ENCODE peak calls at places on chromosomes 3 and 15, in six cellular contexts. Y is DND-41, X is fibroblast of lung, E is HCT116, H is cardiac muscle cell, V is prostate gland. B is an unnamed sample.

GRCh38 chr3:148794357-148794756 is 33.3 kb upstream of the CPB1 start:
- DNase-seq in Y (no peak), X (no peak), E (no peak), H (no peak), V (no peak), B (no peak)

GRCh38 chr15:67968564-67969440 is 85.3 kb upstream of the PIAS1 start:
- DNase-seq in Y (no peak), X (no peak), E (no peak), H (no peak), V (no peak), B (no peak)

GRCh38 chr3:66068255-66068654 is 29.5 kb upstream of the MAGI1 start:
- DNase-seq in Y (no peak), X (no peak), E (no peak), H (no peak), V (no peak), B (no peak)

GRCh38 chr3:9770276-9770812 is 597 bp upstream of the CAMK1 start:
- DNase-seq in Y (no peak), X (no peak), E (no peak), H (no peak), V (peak), B (no peak)

GRCh38 chr15:36970522-36970921 is 129.8 kb downstream of the MEIS2 start:
- DNase-seq in Y (no peak), X (no peak), E (no peak), H (no peak), V (no peak), B (no peak)

GRCh38 chr3:187406927-187407326 is 38.7 kb downstream of the RTP4 start:
- DNase-seq in Y (no peak), X (peak), E (no peak), H (no peak), V (no peak), B (no peak)

GRCh38 chr15:56794150-56794922 is 61.0 kb upstream of the ZNF280D start:
- DNase-seq in Y (no peak), X (peak), E (no peak), H (no peak), V (no peak), B (no peak)

GRCh38 chr3:129890891-129891290 is 2.6 kb downstream of the TMCC1 start:
- DNase-seq in Y (no peak), X (no peak), E (no peak), H (no peak), V (no peak), B (no peak)

GRCh38 chr3:29215948-29216347 is 64.9 kb upstream of the RBMS3 start:
- DNase-seq in Y (no peak), X (peak), E (no peak), H (no peak), V (no peak), B (no peak)

GRCh38 chr3:106399208-106399607 is 530.4 kb upstream of the CBLB start:
- DNase-seq in Y (no peak), X (peak), E (no peak), H (no peak), V (no peak), B (no peak)

GRCh38 chr3:139491027-139491700 is 14.8 kb upstream of the RBP2 start:
- DNase-seq in Y (no peak), X (no peak), E (no peak), H (no peak), V (no peak), B (no peak)

GRCh38 chr15:92693922-92694331 is 38.4 kb upstream of the FAM174B start:
- DNase-seq in Y (no peak), X (peak), E (peak), H (peak), V (no peak), B (peak)

GRCh38 chr15:40307421-40308165 is at the start of gene PLCB2:
- DNase-seq in Y (peak), X (no peak), E (no peak), H (no peak), V (no peak), B (peak)

GRCh38 chr3:183688869-183689268 is 8.7 kb upstream of the YEATS2 start:
- DNase-seq in Y (no peak), X (no peak), E (no peak), H (no peak), V (peak), B (no peak)

GRCh38 chr3:71581451-71581980 is 2.0 kb downstream of the FOXP1 start:
- DNase-seq in Y (peak), X (peak), E (no peak), H (peak), V (peak), B (peak)

GRCh38 chr15:78979456-78980320 is 34.8 kb upstream of the CTSH start:
- DNase-seq in Y (peak), X (peak), E (peak), H (peak), V (peak), B (peak)

GRCh38 chr3:183094711-183095110 is 4.6 kb downstream of the MCCC1 start:
- DNase-seq in Y (no peak), X (no peak), E (no peak), H (no peak), V (peak), B (no peak)

GRCh38 chr3:45064512-45065372 is 38.6 kb downstream of the CLEC3B start:
- DNase-seq in Y (peak), X (peak), E (peak), H (no peak), V (no peak), B (peak)

GRCh38 chr3:37227870-37228549 is 53.6 kb upstream of the LRRFIP2 start:
- DNase-seq in Y (peak), X (no peak), E (no peak), H (no peak), V (peak), B (no peak)

GRCh38 chr3:126216416-126216815 is 36.0 kb upstream of the ALDH1L1 start:
- DNase-seq in Y (no peak), X (peak), E (no peak), H (no peak), V (no peak), B (no peak)

GRCh38 chr15:99731336-99732267 is 1.6 kb downstream of the LYSMD4 start:
- DNase-seq in Y (no peak), X (no peak), E (no peak), H (no peak), V (peak), B (no peak)

GRCh38 chr3:194711913-194712312 is 26.2 kb downstream of the FAM43A start:
- DNase-seq in Y (no peak), X (peak), E (peak), H (peak), V (no peak), B (no peak)

GRCh38 chr3:72629191-72629611 is 219.0 kb downstream of the SHQ1 start:
- DNase-seq in Y (no peak), X (peak), E (no peak), H (no peak), V (no peak), B (peak)

GRCh38 chr15:101172421-101173097 is 79.3 kb downstream of the CHSY1 start:
- DNase-seq in Y (peak), X (no peak), E (no peak), H (no peak), V (no peak), B (no peak)

GRCh38 chr3:117018622-117019021 is 309.0 kb downstream of the TUSC7 start:
- DNase-seq in Y (no peak), X (no peak), E (no peak), H (no peak), V (no peak), B (no peak)

GRCh38 chr3:45010718-45011355 is 15.3 kb upstream of the CLEC3B start:
- DNase-seq in Y (no peak), X (peak), E (no peak), H (no peak), V (no peak), B (no peak)

GRCh38 chr15:59294961-59295741 is 77.5 kb downstream of the MYO1E start:
- DNase-seq in Y (no peak), X (peak), E (peak), H (no peak), V (no peak), B (no peak)

GRCh38 chr15:78211189-78211921 is 23.0 kb downstream of the ACSBG1 start:
- DNase-seq in Y (no peak), X (no peak), E (no peak), H (no peak), V (no peak), B (no peak)

GRCh38 chr3:175869398-175869797 is 1010.3 kb downstream of the NAALADL2 start:
- DNase-seq in Y (no peak), X (no peak), E (no peak), H (no peak), V (no peak), B (no peak)

GRCh38 chr3:21779909-21780308 is 28.9 kb upstream of the ZNF385D start:
- DNase-seq in Y (no peak), X (peak), E (no peak), H (no peak), V (no peak), B (no peak)

GRCh38 chr15:73389539-73389938 is 20.8 kb upstream of the HCN4 start:
- DNase-seq in Y (no peak), X (no peak), E (no peak), H (peak), V (no peak), B (no peak)

GRCh38 chr3:194049394-194049793 is 86.6 kb upstream of the HES1 start:
- DNase-seq in Y (no peak), X (no peak), E (no peak), H (no peak), V (no peak), B (no peak)

GRCh38 chr15:67843571-67844387 is 3.9 kb upstream of the RNU6-1 start:
- DNase-seq in Y (no peak), X (peak), E (no peak), H (peak), V (no peak), B (no peak)

GRCh38 chr3:120170223-120170622 is 76.0 kb upstream of the GSK3B start:
- DNase-seq in Y (no peak), X (peak), E (peak), H (no peak), V (no peak), B (no peak)

GRCh38 chr3:120173056-120173675 is 78.9 kb upstream of the GSK3B start:
- DNase-seq in Y (no peak), X (no peak), E (no peak), H (no peak), V (no peak), B (no peak)

GRCh38 chr3:120171134-120171863 is 77.1 kb upstream of the GSK3B start:
- DNase-seq in Y (no peak), X (peak), E (no peak), H (no peak), V (no peak), B (no peak)

GRCh38 chr3:120169407-120169806 is 75.2 kb upstream of the GSK3B start:
- DNase-seq in Y (no peak), X (no peak), E (no peak), H (no peak), V (no peak), B (no peak)

DNA sequence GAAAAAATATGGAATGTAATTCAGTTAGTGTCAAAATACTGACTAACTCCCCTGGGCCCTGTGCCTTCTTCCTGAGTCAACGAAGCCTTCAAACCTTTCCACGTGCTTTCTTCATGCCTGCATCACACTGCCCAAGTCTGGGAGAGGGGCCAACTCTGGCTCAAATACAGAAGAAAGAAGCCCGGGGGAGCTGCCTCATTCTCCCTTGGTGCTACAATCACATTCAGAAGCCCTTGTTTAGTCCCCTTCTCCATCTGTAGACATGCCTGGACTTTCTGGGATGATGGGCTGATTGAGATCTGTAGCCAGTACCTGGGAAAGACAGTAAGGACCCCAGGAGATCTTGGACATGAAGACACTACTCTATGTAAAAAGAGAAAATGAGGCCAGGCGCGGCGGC is 77.8 kb upstream of the GSK3B start:
- DNase-seq in Y (no peak), X (peak), E (no peak), H (no peak), V (no peak), B (no peak)
- H3K27ac ChIP-seq in Y (no peak), X (no peak), E (no peak), H (no peak), V (no peak), B (no peak)

GRCh38 chr3:63976862-63977180 is 46.5 kb downstream of the PSMD6 start:
- DNase-seq in Y (no peak), X (no peak), E (no peak), H (no peak), V (no peak), B (no peak)

GRCh38 chr3:63976166-63976861 is 47.0 kb downstream of the PSMD6 start:
- DNase-seq in Y (no peak), X (peak), E (no peak), H (no peak), V (no peak), B (peak)

GRCh38 chr3:63974451-63974850 is 48.8 kb downstream of the PSMD6 start:
- DNase-seq in Y (no peak), X (no peak), E (no peak), H (no peak), V (no peak), B (peak)

GRCh38 chr3:63977893-63978292 is 45.4 kb downstream of the PSMD6 start:
- DNase-seq in Y (no peak), X (no peak), E (no peak), H (no peak), V (no peak), B (no peak)

GRCh38 chr3:63975705-63976104 is 47.6 kb downstream of the PSMD6 start:
- DNase-seq in Y (no peak), X (peak), E (no peak), H (no peak), V (peak), B (no peak)
- H3K27ac ChIP-seq in Y (peak), X (peak), E (no peak), H (no peak), V (no peak), B (no peak)

GRCh38 chr15:90460142-90460824 is 69.4 kb upstream of the CRTC3 start:
- DNase-seq in Y (no peak), X (no peak), E (no peak), H (no peak), V (no peak), B (no peak)

GRCh38 chr15:90465930-90466567 is 63.7 kb upstream of the CRTC3 start:
- DNase-seq in Y (no peak), X (peak), E (no peak), H (no peak), V (no peak), B (no peak)

GRCh38 chr15:90469723-90470122 is 60.0 kb upstream of the CRTC3 start:
- DNase-seq in Y (no peak), X (no peak), E (no peak), H (no peak), V (no peak), B (no peak)

GRCh38 chr15:90463381-90463780 is 66.3 kb upstream of the CRTC3 start:
- DNase-seq in Y (no peak), X (peak), E (no peak), H (no peak), V (no peak), B (no peak)

GRCh38 chr15:90465140-90465929 is 64.4 kb upstream of the CRTC3 start:
- DNase-seq in Y (no peak), X (peak), E (no peak), H (peak), V (no peak), B (no peak)
- H3K27ac ChIP-seq in Y (no peak), X (peak), E (no peak), H (no peak), V (no peak), B (no peak)

GRCh38 chr15:48475600-48476395 is 144.6 kb downstream of the DUT start:
- DNase-seq in Y (no peak), X (peak), E (no peak), H (no peak), V (peak), B (no peak)
- H3K27ac ChIP-seq in Y (no peak), X (no peak), E (no peak), H (no peak), V (no peak), B (no peak)

GRCh38 chr3:128402998-128403397 is 63.7 kb downstream of the DNAJB8 start:
- DNase-seq in Y (no peak), X (no peak), E (no peak), H (no peak), V (no peak), B (no peak)

GRCh38 chr3:128407247-128407646 is 59.4 kb downstream of the DNAJB8 start:
- DNase-seq in Y (no peak), X (no peak), E (no peak), H (no peak), V (no peak), B (no peak)

GRCh38 chr3:128407986-128408692 is 58.6 kb downstream of the DNAJB8 start:
- DNase-seq in Y (no peak), X (no peak), E (no peak), H (no peak), V (no peak), B (no peak)

GRCh38 chr3:128404276-128405062 is 62.2 kb downstream of the DNAJB8 start:
- DNase-seq in Y (no peak), X (no peak), E (no peak), H (no peak), V (peak), B (no peak)

GRCh38 chr3:128405554-128406277 is 61.0 kb downstream of the DNAJB8 start:
- DNase-seq in Y (no peak), X (no peak), E (no peak), H (no peak), V (no peak), B (no peak)
- H3K27ac ChIP-seq in Y (no peak), X (no peak), E (no peak), H (no peak), V (no peak), B (no peak)

DNA sequence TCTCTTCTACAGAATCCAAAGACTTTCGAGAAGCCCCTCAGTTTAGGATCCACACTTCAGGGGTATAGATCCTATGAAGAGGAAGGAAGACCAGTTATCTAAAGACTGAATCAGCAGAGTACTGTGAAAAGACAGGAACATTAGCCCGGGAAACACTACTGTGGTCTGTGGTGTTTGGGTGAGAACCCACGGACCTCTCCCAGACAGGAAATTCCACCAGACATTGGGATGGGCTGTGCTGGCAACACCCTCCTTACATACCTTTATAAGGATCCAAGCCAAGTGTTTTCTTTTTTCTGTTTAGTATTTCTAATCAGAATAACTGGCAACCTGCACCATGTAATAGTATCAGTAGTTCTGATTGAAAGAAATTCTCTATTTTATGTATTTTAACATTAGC is 14.1 kb downstream of the TMEM207 start:
- DNase-seq in Y (no peak), X (peak), E (no peak), H (no peak), V (no peak), B (no peak)
- H3K27ac ChIP-seq in Y (no peak), X (no peak), E (no peak), H (no peak), V (no peak), B (no peak)

B was measured in HL-60.